ENCODE peak calls at places on chromosomes 6 and 20, in five cellular contexts. C is astrocyte of the spinal cord, W is keratinocyte, D is cardiac fibroblast, O is heart left ventricle. P is an unnamed sample.

GRCh38 chr20:46348231-46348803 is 40.0 kb upstream of the CDH22 start:
- DNase-seq in D (peak), W (no peak), C (peak), O (peak), P (no peak)

GRCh38 chr20:23625236-23625964 is 12.4 kb downstream of the CST3 start:
- DNase-seq in O (no peak), D (no peak), C (no peak), W (no peak), P (no peak)

GRCh38 chr20:48613926-48614325 is 213.9 kb downstream of the PREX1 start:
- DNase-seq in D (no peak), C (no peak), W (no peak), O (no peak), P (no peak)

GRCh38 chr6:73073238-73073637 is 152.1 kb downstream of the KHDC1L start:
- DNase-seq in O (no peak), D (no peak), W (no peak), C (no peak), P (no peak)

GRCh38 chr6:2632943-2633584 is 117.7 kb downstream of the MYLK4 start:
- DNase-seq in C (peak), O (no peak), D (no peak), W (no peak), P (no peak)

GRCh38 chr6:111626446-111626845 is 20.8 kb upstream of the TRAF3IP2 start:
- DNase-seq in C (no peak), O (no peak), W (no peak), D (no peak), P (no peak)

GRCh38 chr20:57383447-57384347 is 7.5 kb upstream of the RBM38 start:
- DNase-seq in W (no peak), O (no peak), D (no peak), C (no peak), P (no peak)

GRCh38 chr6:166825553-166826145 is 130.7 kb downstream of the RNASET2 start:
- DNase-seq in W (no peak), O (no peak), C (peak), D (peak), P (no peak)

GRCh38 chr6:16933532-16933931 is 168.3 kb upstream of the STMND1 start:
- DNase-seq in C (no peak), W (no peak), O (no peak), D (no peak), P (no peak)

GRCh38 chr6:90458353-90459224 is 128.3 kb downstream of the MAP3K7 start:
- DNase-seq in W (no peak), C (no peak), O (no peak), D (peak), P (no peak)

GRCh38 chr6:11975353-11975977 is 36.6 kb upstream of the HIVEP1 start:
- DNase-seq in C (no peak), W (no peak), O (peak), D (no peak), P (no peak)

GRCh38 chr20:9087531-9088217 is 18.8 kb downstream of the PLCB4 start:
- DNase-seq in O (no peak), D (no peak), W (no peak), C (no peak), P (no peak)

GRCh38 chr20:55394592-55394991 is 610.7 kb downstream of the CBLN4 start:
- DNase-seq in W (no peak), D (no peak), O (no peak), C (no peak), P (no peak)

GRCh38 chr6:73521351-73522254 is 771 bp upstream of the EEF1A1 start:
- DNase-seq in D (peak), O (peak), C (peak), W (no peak), P (no peak)

GRCh38 chr6:11023032-11023431 is 21.1 kb downstream of the ELOVL2 start:
- DNase-seq in C (no peak), W (no peak), O (no peak), D (no peak), P (no peak)

GRCh38 chr6:169909113-169909512 is 157.7 kb downstream of the ERMARD start:
- DNase-seq in W (no peak), C (no peak), O (no peak), D (no peak), P (no peak)

GRCh38 chr6:12174878-12175277 is 115.3 kb upstream of the EDN1 start:
- DNase-seq in W (no peak), O (no peak), C (no peak), D (peak), P (no peak)

GRCh38 chr6:52942221-52942620 is 32.7 kb upstream of the GSTA3 start:
- DNase-seq in D (no peak), O (no peak), C (no peak), W (no peak), P (no peak)

GRCh38 chr6:110355727-110356126 is 2.4 kb downstream of the METTL24 start:
- DNase-seq in O (no peak), D (no peak), C (no peak), W (no peak), P (no peak)

GRCh38 chr6:30942338-30943060 is 1.7 kb downstream of the MUCL3 start:
- DNase-seq in D (peak), O (peak), W (peak), C (peak), P (peak)

GRCh38 chr6:322205-322930 is 30.1 kb downstream of the DUSP22 start:
- DNase-seq in W (no peak), D (no peak), O (no peak), C (no peak), P (no peak)

GRCh38 chr6:133114973-133115372 is 126.2 kb upstream of the EYA4 start:
- DNase-seq in D (no peak), C (no peak), W (peak), O (no peak), P (no peak)

GRCh38 chr20:52447232-52447566 is 255.6 kb upstream of the ZFP64 start:
- DNase-seq in W (no peak), D (no peak), O (no peak), C (no peak), P (no peak)

GRCh38 chr6:2630891-2631458 is 119.7 kb downstream of the MYLK4 start:
- DNase-seq in C (peak), W (no peak), D (peak), O (no peak), P (no peak)

GRCh38 chr6:51855310-51856082 is 231.9 kb downstream of the PKHD1 start:
- DNase-seq in D (peak), W (peak), C (peak), O (no peak), P (no peak)

GRCh38 chr20:56986931-56987720 is 279.3 kb downstream of the BMP7 start:
- DNase-seq in D (no peak), W (no peak), C (no peak), O (no peak), P (no peak)

GRCh38 chr20:11918280-11918952 is 723 bp downstream of the BTBD3 start:
- DNase-seq in D (peak), W (no peak), O (no peak), C (peak), P (no peak)

GRCh38 chr20:38812915-38813573 is 7.5 kb downstream of the PPP1R16B start:
- DNase-seq in O (no peak), D (no peak), W (no peak), C (no peak), P (no peak)

GRCh38 chr20:41027872-41028358 is 707 bp upstream of the TOP1 start:
- DNase-seq in O (no peak), C (no peak), W (no peak), D (no peak), P (no peak)

DNA sequence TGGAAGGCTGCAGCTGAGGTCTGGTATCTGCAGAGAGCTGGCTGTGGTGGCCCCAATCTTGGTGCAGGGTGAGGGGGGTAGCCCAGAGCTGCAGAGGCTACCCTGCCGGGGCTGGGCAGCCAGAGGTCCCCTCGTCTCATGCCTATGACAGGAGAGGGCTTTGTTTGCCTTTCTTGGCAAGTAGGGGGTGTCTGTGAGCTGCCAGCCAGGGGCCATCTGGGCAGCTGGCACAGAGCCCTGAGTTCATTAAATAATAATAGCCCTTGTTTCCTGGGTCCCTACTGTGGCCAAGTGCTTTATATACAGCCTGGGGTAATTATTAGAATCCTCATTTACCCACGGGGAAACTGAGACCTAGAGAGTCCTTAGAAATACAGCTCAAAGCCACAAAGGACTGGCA is 66.6 kb downstream of the EZR start:
- DNase-seq in O (peak), C (no peak), D (peak), W (no peak), P (no peak)
- TF ChIP-seq CTCF in O (peak), C (peak), D (peak), W (peak), P (no peak)

GRCh38 chr6:61842005-61842404 is 444.0 kb downstream of the KHDRBS2 start:
- DNase-seq in D (no peak), O (no peak), C (no peak), W (no peak), P (no peak)
- TF ChIP-seq CTCF in D (no peak), O (no peak), C (no peak), W (no peak), P (no peak)

GRCh38 chr20:32639284-32639683 is 34.5 kb downstream of the C20orf203 start:
- DNase-seq in W (no peak), O (no peak), C (no peak), D (no peak), P (no peak)

GRCh38 chr20:32636821-32637220 is 36.9 kb downstream of the C20orf203 start:
- DNase-seq in O (no peak), D (no peak), W (no peak), C (no peak), P (no peak)

GRCh38 chr20:32637311-32637710 is 36.4 kb downstream of the C20orf203 start:
- DNase-seq in D (no peak), W (no peak), C (no peak), O (no peak), P (no peak)

GRCh38 chr20:32637738-32638137 is 36.0 kb downstream of the C20orf203 start:
- DNase-seq in D (no peak), C (no peak), O (no peak), W (no peak), P (no peak)

DNA sequence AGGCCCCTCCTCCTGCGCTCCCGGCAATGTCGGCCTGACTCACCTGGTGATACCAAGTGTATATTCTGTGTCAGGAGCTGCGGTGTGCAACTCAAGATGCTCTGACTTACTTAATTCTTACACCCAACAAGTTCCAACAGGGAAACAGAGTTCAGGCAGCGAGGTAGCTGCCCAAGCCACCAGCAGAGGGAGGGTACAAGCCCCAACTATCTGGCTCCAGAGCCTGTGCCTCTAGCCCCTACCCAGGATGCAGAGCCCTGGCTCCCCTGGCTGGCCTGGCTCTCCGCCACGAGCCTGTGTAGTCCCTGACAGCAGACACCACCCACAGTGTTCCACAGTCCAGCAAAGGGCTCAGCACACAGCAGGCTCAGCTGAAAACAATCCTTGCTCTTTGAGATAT is 34.9 kb downstream of the C20orf203 start:
- DNase-seq in W (peak), O (peak), D (no peak), C (peak), P (no peak)
- TF ChIP-seq CTCF in W (peak), O (no peak), D (no peak), C (peak), P (no peak)

GRCh38 chr6:145508107-145508506 is 227.2 kb downstream of the EPM2A start:
- DNase-seq in O (no peak), D (peak), C (no peak), W (no peak), P (no peak)
- TF ChIP-seq CTCF in O (no peak), D (no peak), C (peak), W (peak), P (no peak)

DNA sequence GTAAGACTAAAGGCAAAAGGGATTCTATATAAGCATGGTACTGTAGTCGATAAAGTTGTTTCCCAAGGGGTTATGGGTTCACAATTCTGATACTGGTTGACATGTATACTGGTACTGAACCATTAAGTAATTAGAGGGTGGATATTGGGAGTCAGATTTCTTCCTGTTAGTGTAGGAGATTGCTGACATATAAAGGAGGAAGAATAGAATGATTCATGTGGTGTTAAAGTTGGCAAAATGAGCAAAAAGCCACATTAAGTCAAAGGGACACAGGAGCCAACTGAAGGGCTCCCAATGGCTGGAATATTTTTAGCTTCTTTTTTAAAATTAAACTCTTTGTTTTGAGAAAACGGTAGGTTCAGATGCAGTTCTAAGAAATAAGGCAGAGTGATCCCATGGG is 161.8 kb upstream of the PRND start:
- DNase-seq in D (no peak), W (no peak), O (no peak), C (no peak), P (no peak)
- TF ChIP-seq CTCF in D (no peak), W (no peak), O (no peak), C (no peak), P (no peak)

DNA sequence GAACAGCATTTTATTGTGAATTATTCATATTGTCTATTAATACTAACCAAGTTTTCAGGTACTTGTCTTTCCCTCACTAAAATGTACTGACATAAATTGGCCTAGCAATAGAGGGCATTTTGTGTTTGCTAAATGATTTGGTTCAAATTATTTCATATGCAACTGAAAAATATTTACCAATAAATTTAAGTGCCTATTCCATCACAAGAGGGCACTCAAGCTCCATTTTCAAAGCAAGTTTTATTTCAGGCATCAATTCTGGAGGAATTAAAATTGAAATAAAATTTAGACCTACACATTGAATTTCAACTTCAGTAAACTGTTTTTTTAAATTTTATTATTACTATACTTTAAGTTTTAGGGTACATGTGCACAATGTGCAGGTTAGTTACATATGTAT is 114.3 kb upstream of the SYNCRIP start:
- DNase-seq in O (no peak), W (no peak), C (peak), D (peak), P (no peak)
- TF ChIP-seq CTCF in O (peak), W (no peak), C (peak), D (peak), P (peak)

GRCh38 chr20:54195483-54196472 is 12.1 kb upstream of the PFDN4 start:
- DNase-seq in W (no peak), O (no peak), C (no peak), D (no peak), P (no peak)

GRCh38 chr20:54199283-54199682 is 8.6 kb upstream of the PFDN4 start:
- DNase-seq in D (no peak), C (no peak), O (no peak), W (no peak), P (no peak)

GRCh38 chr20:54193817-54194216 is 14.1 kb upstream of the PFDN4 start:
- DNase-seq in C (no peak), D (no peak), W (no peak), O (no peak), P (no peak)

GRCh38 chr20:54197621-54198604 is 10.0 kb upstream of the PFDN4 start:
- DNase-seq in O (no peak), C (peak), W (no peak), D (peak), P (no peak)

DNA sequence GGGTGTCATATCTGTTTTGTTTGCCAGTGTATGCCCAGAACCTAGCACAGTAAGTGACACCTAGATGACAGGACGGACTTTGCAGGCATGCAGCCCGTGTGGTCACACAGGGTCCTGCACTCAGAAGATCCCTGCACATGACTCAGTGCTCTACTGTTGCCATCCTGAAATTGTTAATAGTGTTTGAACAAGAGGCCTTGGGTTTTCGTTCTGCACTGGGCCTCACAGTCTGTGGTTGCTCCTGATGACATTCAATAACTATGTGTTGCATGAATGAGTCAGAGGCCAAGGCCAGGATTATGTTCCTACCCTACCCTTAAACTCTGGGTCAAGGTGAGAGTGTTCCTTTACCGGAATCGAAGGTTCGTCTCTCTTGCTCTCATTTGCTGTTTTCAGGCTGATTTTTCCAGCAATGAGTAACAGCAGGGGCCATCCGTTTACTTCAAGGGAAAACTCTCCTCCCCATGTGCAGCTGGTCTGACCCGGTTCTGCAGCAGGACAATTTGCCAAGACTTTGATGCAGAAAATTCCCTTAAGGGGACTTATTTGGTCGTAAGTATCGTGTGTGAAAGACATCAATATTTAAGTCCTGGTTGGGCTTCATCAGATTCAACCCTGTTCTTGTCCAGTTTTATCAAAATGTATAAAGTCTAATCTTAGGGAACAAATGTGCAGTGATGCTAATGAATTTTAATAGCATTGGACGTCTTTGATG is 13.0 kb upstream of the PFDN4 start:
- DNase-seq in W (no peak), C (no peak), D (peak), O (no peak), P (no peak)
- TF ChIP-seq CTCF in W (no peak), C (peak), D (peak), O (no peak), P (no peak)

GRCh38 chr20:3767434-3768341 is at the start of gene ADISSP:
- DNase-seq in D (peak), O (peak), C (peak), W (peak), P (peak)
- TF ChIP-seq CTCF in D (no peak), O (peak), C (no peak), W (peak), P (no peak)

P was measured in mesothelial cell of epicardium.